ENCODE peak calls at places on chromosomes 1 and 21, in ten cellular contexts. X is astrocyte, A is BJ, M is ELR, I is HTR-8/SVneo, P is GM23248, E is AG20443, J is DND-41, D is GM03348, Z is left colon. R is an unnamed sample.

GRCh38 chr1:31920986-31921385 is 17.2 kb downstream of the PTP4A2 start:
- DNase-seq in X (no peak), A (no peak), M (no peak), I (no peak), P (no peak), E (no peak), J (no peak), D (no peak), Z (no peak), R (no peak)

GRCh38 chr21:40054403-40054802 is 187.2 kb downstream of the PCP4 start:
- DNase-seq in X (peak; percentile 25), A (no peak), M (no peak), I (no peak), P (no peak), E (no peak), J (peak; percentile 10), D (no peak), Z (peak; percentile 81), R (no peak)

GRCh38 chr1:114342376-114342775 is 168.6 kb downstream of the TRIM33 start:
- DNase-seq in X (no peak), A (no peak), M (no peak), I (no peak), P (no peak), E (no peak), J (peak; percentile 92), D (no peak), Z (no peak), R (no peak)

GRCh38 chr1:233237623-233238022 is 57.9 kb downstream of the PCNX2 start:
- DNase-seq in X (no peak), A (no peak), M (no peak), I (no peak), P (no peak), E (no peak), J (no peak), D (no peak), Z (no peak), R (peak; percentile 5)

GRCh38 chr1:20589331-20590312 is 725 bp downstream of the CDA start:
- DNase-seq in X (peak; percentile 54), A (no peak), M (no peak), I (no peak), P (peak; percentile 84), E (peak; percentile 77), J (no peak), D (peak; percentile 76), Z (peak; percentile 42), R (peak; percentile 47)

GRCh38 chr1:21217812-21218596 is 41.3 kb upstream of the EIF4G3 start:
- DNase-seq in X (no peak), A (no peak), M (peak; percentile 53), I (peak; percentile 21), P (peak; percentile 53), E (peak; percentile 59), J (peak; percentile 48), D (peak; percentile 44), Z (no peak), R (peak; percentile 38)

GRCh38 chr1:6986281-6986680 is 201.0 kb downstream of the CAMTA1 start:
- DNase-seq in X (no peak), A (no peak), M (no peak), I (no peak), P (no peak), E (no peak), J (no peak), D (no peak), Z (no peak), R (no peak)

GRCh38 chr1:235423214-235423652 is 56.0 kb downstream of the TBCE start:
- DNase-seq in X (no peak), A (no peak), M (no peak), I (no peak), P (no peak), E (no peak), J (peak; percentile 70), D (no peak), Z (no peak), R (no peak)

GRCh38 chr1:1760345-1760650 is 18.0 kb downstream of the NADK start:
- DNase-seq in X (no peak), A (no peak), M (no peak), I (no peak), P (no peak), E (no peak), J (no peak), D (no peak), Z (no peak), R (no peak)

GRCh38 chr1:113401728-113402127 is 11.4 kb downstream of the MAGI3 start:
- DNase-seq in X (no peak), A (no peak), M (no peak), I (no peak), P (no peak), E (no peak), J (no peak), D (no peak), Z (no peak), R (no peak)

GRCh38 chr1:222616535-222616934 is 1.4 kb upstream of the MIA3 start:
- DNase-seq in X (peak; percentile 62), A (peak; percentile 88), M (peak; percentile 59), I (no peak), P (peak; percentile 96), E (peak; percentile 80), J (no peak), D (peak; percentile 74), Z (no peak), R (peak; percentile 51)

GRCh38 chr1:195637474-195637873 is 970.8 kb downstream of the KCNT2 start:
- DNase-seq in X (no peak), A (no peak), M (no peak), I (no peak), P (peak; percentile 12), E (no peak), J (no peak), D (no peak), Z (no peak), R (no peak)

GRCh38 chr1:13807213-13807612 is 107.2 kb downstream of the PRDM2 start:
- DNase-seq in X (no peak), A (no peak), M (no peak), I (peak; percentile 23), P (peak; percentile 37), E (peak; percentile 59), J (peak; percentile 20), D (peak; percentile 41), Z (no peak), R (peak; percentile 42)

GRCh38 chr1:32336963-32337675 is 1.1 kb upstream of the MARCKSL1 start:
- DNase-seq in X (peak; percentile 32), A (no peak), M (peak; percentile 69), I (no peak), P (peak; percentile 70), E (no peak), J (peak; percentile 72), D (peak; percentile 56), Z (peak; percentile 61), R (peak; percentile 71)

GRCh38 chr1:9320520-9321479 is 28.1 kb downstream of the SPSB1 start:
- DNase-seq in X (no peak), A (no peak), M (no peak), I (no peak), P (no peak), E (no peak), J (no peak), D (no peak), Z (no peak), R (no peak)

GRCh38 chr1:184270556-184270955 is 116.3 kb upstream of the C1orf21 start:
- DNase-seq in X (peak; percentile 27), A (no peak), M (peak; percentile 29), I (peak; percentile 51), P (peak; percentile 5), E (peak; percentile 17), J (no peak), D (peak; percentile 43), Z (no peak), R (peak; percentile 69)

GRCh38 chr1:182355718-182356098 is 35.9 kb downstream of the GLUL start:
- DNase-seq in X (no peak), A (no peak), M (no peak), I (no peak), P (no peak), E (no peak), J (no peak), D (no peak), Z (no peak), R (no peak)

GRCh38 chr21:36773111-36773510 is 74.2 kb downstream of the SIM2 start:
- DNase-seq in X (peak; percentile 86), A (no peak), M (peak; percentile 41), I (no peak), P (peak; percentile 76), E (peak; percentile 70), J (no peak), D (peak; percentile 63), Z (peak; percentile 72), R (peak; percentile 75)

GRCh38 chr1:30719406-30720270 is 3.7 kb downstream of the MATN1 start:
- DNase-seq in X (peak; percentile 26), A (no peak), M (no peak), I (peak; percentile 57), P (peak; percentile 58), E (no peak), J (no peak), D (no peak), Z (no peak), R (peak; percentile 69)

GRCh38 chr1:165856606-165857005 is 29.2 kb downstream of the UCK2 start:
- DNase-seq in X (no peak), A (no peak), M (no peak), I (no peak), P (no peak), E (no peak), J (no peak), D (no peak), Z (no peak), R (no peak)

GRCh38 chr1:108051625-108052382 is 86.8 kb upstream of the VAV3 start:
- DNase-seq in X (no peak), A (no peak), M (no peak), I (no peak), P (no peak), E (no peak), J (no peak), D (no peak), Z (no peak), R (no peak)

R was measured in EL.